ENCODE peak calls at places on chromosomes 7 and 10, in four cellular contexts. M, D, O and S are unnamed samples.

GRCh38 chr10:17202506-17202905 is 1.0 kb upstream of the TRDMT1 start:
- DNase-seq in M (no peak), D (no peak), O (no peak), S (no peak)

GRCh38 chr7:153886506-153887391 is 165.4 kb upstream of the DPP6 start:
- DNase-seq in M (no peak), D (no peak), O (no peak), S (no peak)

GRCh38 chr10:49740346-49741107 is 21.6 kb downstream of the OGDHL start:
- DNase-seq in M (no peak), D (no peak), O (no peak), S (no peak)

GRCh38 chr10:55750458-55750857 is 610.6 kb downstream of the ZWINT start:
- DNase-seq in M (no peak), D (no peak), O (no peak), S (no peak)

GRCh38 chr7:123599766-123600165 is 1.9 kb upstream of the ASB15 start:
- DNase-seq in M (no peak), D (no peak), O (no peak), S (no peak)

GRCh38 chr10:124600051-124600880 is 138.6 kb downstream of the LHPP start:
- DNase-seq in M (no peak), D (no peak), O (no peak), S (no peak)

GRCh38 chr10:67884842-67885680 is 605 bp downstream of the SIRT1 start:
- DNase-seq in M (peak), D (peak), O (peak), S (peak)

GRCh38 chr10:30172663-30173062 is 113.3 kb upstream of the JCAD start:
- DNase-seq in M (no peak), D (no peak), O (no peak), S (no peak)

GRCh38 chr7:139588632-139589031 is 65.1 kb downstream of the CLEC2L start:
- DNase-seq in M (no peak), D (peak), O (no peak), S (no peak)

GRCh38 chr10:132700168-132701098 is 85.5 kb downstream of the NKX6-2 start:
- DNase-seq in M (no peak), D (no peak), O (no peak), S (no peak)

GRCh38 chr10:22740180-22740579 is 25.8 kb upstream of the PIP4K2A start:
- DNase-seq in M (no peak), D (no peak), O (peak), S (no peak)

GRCh38 chr7:137890449-137890916 is 43.7 kb upstream of the DGKI start:
- DNase-seq in M (no peak), D (no peak), O (no peak), S (no peak)

GRCh38 chr10:62047960-62048383 is 146.5 kb downstream of the ARID5B start:
- DNase-seq in M (no peak), D (peak), O (peak), S (no peak)

GRCh38 chr10:125169915-125170314 is 9.6 kb upstream of the CTBP2 start:
- DNase-seq in M (no peak), D (no peak), O (no peak), S (no peak)

GRCh38 chr7:158576050-158576762 is 11.4 kb downstream of the PTPRN2 start:
- DNase-seq in M (no peak), D (peak), O (no peak), S (no peak)

GRCh38 chr10:103715430-103715829 is 139.9 kb downstream of the SH3PXD2A start:
- DNase-seq in M (no peak), D (no peak), O (peak), S (no peak)

GRCh38 chr10:74760042-74760979 is 66.1 kb upstream of the KAT6B start:
- DNase-seq in M (no peak), D (no peak), O (peak), S (no peak)

GRCh38 chr10:98340946-98341345 is 73.0 kb upstream of the LOXL4 start:
- DNase-seq in M (no peak), D (peak), O (no peak), S (no peak)

GRCh38 chr10:50577681-50578350 is 45.9 kb downstream of the SGMS1 start:
- DNase-seq in M (no peak), D (peak), O (no peak), S (no peak)

GRCh38 chr10:97192952-97193435 is 7.2 kb upstream of the SLIT1 start:
- DNase-seq in M (no peak), D (no peak), O (no peak), S (no peak)

GRCh38 chr10:9188022-9188810 is 1133.7 kb downstream of the GATA3 start:
- DNase-seq in M (no peak), D (no peak), O (no peak), S (no peak)

GRCh38 chr10:33095867-33096479 is 137.9 kb upstream of the ITGB1 start:
- DNase-seq in M (no peak), D (no peak), O (no peak), S (peak)

GRCh38 chr7:47501406-47501805 is 80.5 kb downstream of the TNS3 start:
- DNase-seq in M (no peak), D (no peak), O (no peak), S (no peak)

GRCh38 chr7:133709036-133709880 is 417.9 kb upstream of the LRGUK start:
- DNase-seq in M (no peak), D (no peak), O (no peak), S (no peak)

GRCh38 chr7:43481905-43482678 is 100.8 kb upstream of the STK17A start:
- DNase-seq in M (no peak), D (no peak), O (no peak), S (no peak)

GRCh38 chr10:110404825-110405224 is 92.9 kb upstream of the DUSP5 start:
- DNase-seq in M (no peak), D (no peak), O (no peak), S (no peak)

GRCh38 chr7:13742126-13742525 is 247.3 kb downstream of the ETV1 start:
- DNase-seq in M (no peak), D (no peak), O (no peak), S (no peak)

GRCh38 chr7:149320313-149321124 is 58.5 kb downstream of the ZNF783 start:
- DNase-seq in M (no peak), D (no peak), O (no peak), S (no peak)

GRCh38 chr7:28132959-28133745 is 47.4 kb downstream of the JAZF1 start:
- DNase-seq in M (no peak), D (no peak), O (no peak), S (no peak)

GRCh38 chr7:157907998-157908782 is 571.4 kb downstream of the DNAJB6 start:
- DNase-seq in M (no peak), D (no peak), O (no peak), S (no peak)

DNA sequence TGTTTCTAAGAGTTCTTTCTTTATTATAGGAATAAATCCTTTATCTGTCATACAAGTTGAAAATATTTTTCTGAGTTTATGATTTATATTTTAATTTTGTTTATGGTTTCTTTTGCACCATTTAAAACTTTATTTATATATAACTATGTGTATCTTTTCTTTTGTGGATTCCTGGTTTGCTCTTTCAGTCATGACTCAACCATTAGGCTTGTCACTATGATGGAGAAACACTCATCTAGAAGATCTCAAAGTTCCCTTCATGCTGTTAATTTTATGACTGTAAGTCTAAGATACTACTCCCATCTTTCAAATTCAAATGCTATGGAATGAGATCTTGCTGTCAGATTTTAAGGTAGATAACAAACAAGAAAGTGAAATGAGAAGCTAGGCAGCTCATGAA is 199.5 kb downstream of the INHBA start:
- DNase-seq in M (no peak), D (no peak), O (no peak), S (no peak)
- TF ChIP-seq MYC in M (no peak), D (no peak), O (no peak), S (no peak)

GRCh38 chr10:129424978-129425377 is 42.1 kb upstream of the MGMT start:
- DNase-seq in M (no peak), D (no peak), O (no peak), S (no peak)

GRCh38 chr10:129421399-129421798 is 45.6 kb upstream of the MGMT start:
- DNase-seq in M (no peak), D (no peak), O (no peak), S (no peak)

DNA sequence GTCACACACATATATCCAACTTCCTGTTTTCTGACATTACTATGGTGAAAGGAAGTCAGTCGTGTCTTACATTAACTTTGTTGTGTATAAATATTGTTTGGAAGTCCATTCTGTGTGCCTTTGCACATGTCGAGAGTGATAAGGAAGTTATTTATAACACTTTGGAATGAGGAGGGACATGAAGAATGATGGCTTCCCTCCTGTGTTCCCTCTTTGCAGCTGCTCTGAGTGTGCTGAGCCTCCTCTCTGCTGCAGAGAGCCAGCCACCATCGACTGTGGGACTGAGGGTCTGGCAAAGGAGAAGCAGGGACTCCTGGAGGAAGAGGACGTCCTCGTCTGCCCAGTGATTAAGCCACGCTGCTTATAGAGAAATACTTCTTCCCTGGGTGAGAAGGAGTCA is 40.4 kb upstream of the MGMT start:
- DNase-seq in M (no peak), D (peak), O (no peak), S (no peak)
- TF ChIP-seq MYC in M (no peak), D (no peak), O (no peak), S (no peak)

GRCh38 chr10:6621536-6621935 is 41.5 kb upstream of the PRKCQ start:
- DNase-seq in M (no peak), D (peak), O (no peak), S (no peak)
- TF ChIP-seq MYC in M (no peak), D (no peak), O (no peak), S (no peak)

GRCh38 chr10:112282086-112282485 is 1.1 kb upstream of the TECTB start:
- DNase-seq in M (no peak), D (no peak), O (no peak), S (no peak)
- TF ChIP-seq MYC in M (no peak), D (no peak), O (no peak), S (no peak)

DNA sequence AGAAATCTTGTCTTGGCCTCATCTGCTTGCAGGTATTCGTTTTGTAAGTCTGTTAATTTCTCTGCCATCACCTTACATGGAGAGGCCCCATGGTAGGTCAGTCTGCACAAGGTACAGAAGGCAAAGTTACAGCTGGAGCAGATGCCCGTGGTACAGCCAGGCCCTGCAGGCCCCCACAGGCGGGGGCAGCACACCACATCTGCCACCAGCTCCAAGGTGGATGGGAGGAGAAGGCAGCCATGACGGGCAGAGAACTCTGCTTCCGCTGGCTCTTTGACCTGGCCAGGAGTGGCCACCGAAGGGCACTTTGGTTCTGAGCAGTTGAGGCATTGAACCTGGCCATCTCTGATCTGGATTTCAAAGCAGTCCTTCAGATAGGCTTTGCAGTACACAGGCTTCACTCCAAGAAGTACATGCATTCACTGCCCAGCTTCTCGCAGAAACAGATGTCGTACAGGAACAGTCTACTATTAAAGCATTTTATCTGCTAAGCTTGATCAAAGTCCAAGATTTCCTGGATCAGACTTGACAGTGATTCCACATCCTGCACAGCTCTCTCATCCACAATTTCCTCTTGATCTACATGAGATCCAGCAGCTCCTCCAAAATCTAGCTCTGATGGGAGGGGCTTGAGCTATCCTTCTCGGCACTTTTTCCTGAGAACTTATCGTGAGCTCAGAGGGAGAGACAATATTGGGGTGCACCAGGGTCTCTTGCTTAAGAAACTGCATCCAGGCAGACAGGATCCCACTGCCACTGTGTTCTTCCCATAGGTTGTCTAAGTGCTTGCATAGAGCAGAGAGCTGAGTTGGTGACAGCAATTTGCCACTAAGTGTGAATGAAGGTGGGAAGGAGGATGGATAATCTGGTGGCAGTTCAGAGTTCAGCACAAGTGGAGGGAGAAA is 120.7 kb downstream of the TRRAP start:
- DNase-seq in M (no peak), D (no peak), O (no peak), S (no peak)
- TF ChIP-seq MYC in M (no peak), D (no peak), O (no peak), S (no peak)

DNA sequence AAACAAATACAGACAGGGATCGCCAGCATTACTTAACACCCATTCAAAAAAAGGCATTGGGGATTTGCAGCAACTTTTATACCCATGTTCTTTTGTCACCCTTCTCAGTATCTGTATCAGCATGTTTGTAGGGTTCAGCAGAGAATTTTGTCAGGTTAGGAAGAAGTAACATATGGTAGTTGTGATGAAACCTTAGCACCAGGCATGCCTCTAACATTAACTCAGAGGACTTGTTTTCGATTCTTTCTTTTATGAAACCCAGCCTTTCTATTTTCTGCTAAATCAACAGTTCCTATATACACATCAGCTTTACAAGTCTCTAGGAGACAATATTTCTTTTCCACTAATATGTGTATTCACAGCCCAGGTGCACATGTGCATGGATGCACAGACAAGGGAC is 22.4 kb upstream of the HDAC9 start:
- DNase-seq in M (no peak), D (no peak), O (no peak), S (no peak)
- TF ChIP-seq MYC in M (no peak), D (no peak), O (no peak), S (no peak)

GRCh38 chr7:2802504-2803341 is 41.4 kb downstream of the GNA12 start:
- DNase-seq in M (peak), D (no peak), O (peak), S (no peak)
- TF ChIP-seq MYC in M (no peak), D (no peak), O (no peak), S (no peak)

GRCh38 chr7:68276725-68277124 is 1280.1 kb downstream of the TYW1 start:
- DNase-seq in M (no peak), D (no peak), O (no peak), S (no peak)

GRCh38 chr7:68280931-68281330 is 1284.3 kb downstream of the TYW1 start:
- DNase-seq in M (no peak), D (no peak), O (no peak), S (no peak)

DNA sequence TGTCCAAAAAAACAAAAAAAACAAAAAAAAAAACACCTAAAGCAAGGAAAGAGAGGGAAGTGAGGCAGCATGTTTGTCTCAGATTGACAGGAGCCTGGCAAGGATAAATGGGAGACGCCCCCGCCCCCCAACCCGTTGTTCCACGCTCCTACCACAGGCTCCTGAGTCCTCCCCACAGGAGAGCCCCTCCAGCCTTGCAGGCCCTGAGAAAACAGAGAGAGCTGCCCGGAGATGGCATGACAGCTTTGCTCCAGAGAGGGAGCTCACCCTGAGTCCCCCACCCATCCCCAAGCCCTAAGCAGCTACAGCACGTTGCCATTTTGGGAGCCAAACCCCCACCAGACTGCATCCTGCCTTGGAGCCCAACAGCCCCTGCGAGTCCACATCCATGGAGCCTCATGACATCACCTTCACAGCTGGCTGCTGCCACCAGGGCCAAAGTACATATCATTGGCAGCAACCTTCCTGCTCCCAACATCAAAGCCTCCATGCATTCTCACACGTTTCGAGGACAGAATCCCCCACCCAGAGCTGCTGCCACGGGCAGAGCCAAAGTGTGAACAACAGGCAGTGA is 1283.3 kb downstream of the TYW1 start:
- DNase-seq in M (no peak), D (no peak), O (no peak), S (no peak)
- TF ChIP-seq MYC in M (no peak), D (no peak), O (no peak), S (no peak)

GRCh38 chr7:80548790-80549530 is 37.1 kb upstream of the GNAT3 start:
- DNase-seq in M (no peak), D (no peak), O (no peak), S (no peak)
- TF ChIP-seq MYC in M (no peak), D (no peak), O (no peak), S (no peak)

GRCh38 chr10:94549221-94549620 is 3.6 kb downstream of the HELLS start:
- DNase-seq in M (no peak), D (no peak), O (no peak), S (no peak)

GRCh38 chr10:94545277-94546057 is at the start of gene HELLS:
- DNase-seq in M (peak), D (peak), O (peak), S (peak)

GRCh38 chr10:94546616-94547175 is 1.1 kb downstream of the HELLS start:
- DNase-seq in M (peak), D (peak), O (no peak), S (peak)

GRCh38 chr10:94546058-94546595 is 539 bp downstream of the HELLS start:
- DNase-seq in M (peak), D (peak), O (peak), S (no peak)
- TF ChIP-seq MYC in M (no peak), D (no peak), O (no peak), S (no peak)